ENCODE peak calls at places on chromosome 12, in four cellular contexts. One of them, this sample, is unnamed.
A peak's percentile ranks its signal among the peaks of the same experiment; 100 is the strongest.

GRCh38 chr12:116172224-116172849 is 105.2 kb downstream of the MED13L start:
- DNase-seq in K562: no peak
- DNase-seq in H1: no peak
- DNase-seq in GM12878: no peak
- DNase-seq in this sample: no peak

GRCh38 chr12:52396656-52397055 is 9.5 kb downstream of the KRT82 start:
- DNase-seq in K562: no peak
- DNase-seq in H1: no peak
- DNase-seq in GM12878: no peak
- DNase-seq in this sample: no peak

GRCh38 chr12:107329569-107330324 is 236.4 kb upstream of the CRY1 start:
- DNase-seq in K562: no peak
- DNase-seq in H1: no peak
- DNase-seq in GM12878: no peak
- DNase-seq in this sample: no peak

GRCh38 chr12:65500121-65500846 is 221.8 kb downstream of the MSRB3 start:
- DNase-seq in K562: no peak
- DNase-seq in H1: no peak
- DNase-seq in GM12878: no peak
- DNase-seq in this sample: no peak

GRCh38 chr12:131452444-131452860 is 258.4 kb upstream of the SFSWAP start:
- DNase-seq in K562: peak; percentile 17
- DNase-seq in H1: peak; percentile 80
- DNase-seq in GM12878: no peak
- DNase-seq in this sample: peak; percentile 15

GRCh38 chr12:51923506-51924365 is 16.4 kb downstream of the ACVRL1 start:
- DNase-seq in K562: peak; percentile 80
- DNase-seq in H1: peak; percentile 93
- DNase-seq in GM12878: no peak
- DNase-seq in this sample: no peak

GRCh38 chr12:79566452-79566851 is 124.3 kb downstream of the PAWR start:
- DNase-seq in K562: no peak
- DNase-seq in H1: no peak
- DNase-seq in GM12878: no peak
- DNase-seq in this sample: peak; percentile 78

GRCh38 chr12:761276-761675 is 8.9 kb downstream of the WNK1 start:
- DNase-seq in K562: no peak
- DNase-seq in H1: no peak
- DNase-seq in GM12878: no peak
- DNase-seq in this sample: no peak

GRCh38 chr12:109655578-109655977 is 58.0 kb upstream of the FAM222A start:
- DNase-seq in K562: no peak
- DNase-seq in H1: no peak
- DNase-seq in GM12878: no peak
- DNase-seq in this sample: no peak

GRCh38 chr12:12807970-12808702 is 5.0 kb upstream of the DDX47 start:
- DNase-seq in K562: no peak
- DNase-seq in H1: no peak
- DNase-seq in GM12878: peak; percentile 80
- DNase-seq in this sample: no peak

GRCh38 chr12:123757555-123757954 is 4.5 kb upstream of the DNAH10 start:
- DNase-seq in K562: no peak
- DNase-seq in H1: no peak
- DNase-seq in GM12878: no peak
- DNase-seq in this sample: no peak

GRCh38 chr12:10771132-10771733 is 31.2 kb downstream of the TAS2R7 start:
- DNase-seq in K562: peak; percentile 6
- DNase-seq in H1: no peak
- DNase-seq in GM12878: no peak
- DNase-seq in this sample: peak; percentile 24

GRCh38 chr12:28374556-28374955 is 184.3 kb downstream of the CCDC91 start:
- DNase-seq in K562: no peak
- DNase-seq in H1: no peak
- DNase-seq in GM12878: no peak
- DNase-seq in this sample: no peak

GRCh38 chr12:49646871-49647270 is 23.5 kb downstream of the PRPF40B start:
- DNase-seq in K562: no peak
- DNase-seq in H1: no peak
- DNase-seq in GM12878: no peak
- DNase-seq in this sample: no peak

GRCh38 chr12:15808250-15808971 is 19.2 kb upstream of the EPS8 start:
- DNase-seq in K562: no peak
- DNase-seq in H1: no peak
- DNase-seq in GM12878: no peak
- DNase-seq in this sample: no peak

GRCh38 chr12:12722351-12723146 is 5.4 kb downstream of the CDKN1B start:
- DNase-seq in K562: no peak
- DNase-seq in H1: no peak
- DNase-seq in GM12878: no peak
- DNase-seq in this sample: no peak

GRCh38 chr12:81992461-81992860 is 233.3 kb upstream of the PPFIA2 start:
- DNase-seq in K562: no peak
- DNase-seq in H1: no peak
- DNase-seq in GM12878: no peak
- DNase-seq in this sample: no peak

GRCh38 chr12:89895591-89895990 is 187.0 kb upstream of the ATP2B1 start:
- DNase-seq in K562: no peak
- DNase-seq in H1: no peak
- DNase-seq in GM12878: no peak
- DNase-seq in this sample: no peak

GRCh38 chr12:79886917-79887519 is 47.9 kb downstream of the PPP1R12A start:
- DNase-seq in K562: peak; percentile 13
- DNase-seq in H1: no peak
- DNase-seq in GM12878: peak; percentile 23
- DNase-seq in this sample: peak; percentile 54

GRCh38 chr12:124827588-124828184 is 36.0 kb downstream of the SCARB1 start:
- DNase-seq in K562: no peak
- DNase-seq in H1: no peak
- DNase-seq in GM12878: peak; percentile 45
- DNase-seq in this sample: no peak

GRCh38 chr12:53453953-53454640 is 2.2 kb downstream of the PCBP2 start:
- DNase-seq in K562: no peak
- DNase-seq in H1: no peak
- DNase-seq in GM12878: no peak
- DNase-seq in this sample: no peak

GRCh38 chr12:31737763-31738162 is 8.9 kb upstream of the AMN1 start:
- DNase-seq in K562: no peak
- DNase-seq in H1: no peak
- DNase-seq in GM12878: no peak
- DNase-seq in this sample: no peak

GRCh38 chr12:116186482-116187157 is 90.9 kb downstream of the MED13L start:
- DNase-seq in K562: no peak
- DNase-seq in H1: no peak
- DNase-seq in GM12878: no peak
- DNase-seq in this sample: peak; percentile 36

GRCh38 chr12:106045251-106045674 is 93.5 kb downstream of the NUAK1 start:
- DNase-seq in K562: no peak
- DNase-seq in H1: no peak
- DNase-seq in GM12878: no peak
- DNase-seq in this sample: no peak

GRCh38 chr12:106046947-106047346 is 91.8 kb downstream of the NUAK1 start:
- DNase-seq in K562: no peak
- DNase-seq in H1: no peak
- DNase-seq in GM12878: no peak
- DNase-seq in this sample: no peak

GRCh38 chr12:106046301-106046846 is 92.4 kb downstream of the NUAK1 start:
- DNase-seq in K562: no peak
- DNase-seq in H1: no peak
- DNase-seq in GM12878: no peak
- DNase-seq in this sample: no peak

GRCh38 chr12:106042091-106042490 is 96.7 kb downstream of the NUAK1 start:
- DNase-seq in K562: no peak
- DNase-seq in H1: no peak
- DNase-seq in GM12878: no peak
- DNase-seq in this sample: no peak

GRCh38 chr12:106044773-106045172 is 94.0 kb downstream of the NUAK1 start:
- DNase-seq in K562: no peak
- DNase-seq in H1: no peak
- DNase-seq in GM12878: no peak
- DNase-seq in this sample: no peak
- TF ChIP-seq POLR2AphosphoS5 in K562: no peak
- TF ChIP-seq POLR2AphosphoS5 in H1: no peak
- TF ChIP-seq POLR2AphosphoS5 in GM12878: no peak
- TF ChIP-seq POLR2AphosphoS5 in this sample: no peak

GRCh38 chr12:97452230-97452629 is 10.4 kb upstream of the RMST start:
- DNase-seq in K562: no peak
- DNase-seq in H1: no peak
- DNase-seq in GM12878: peak; percentile 44
- DNase-seq in this sample: no peak

GRCh38 chr12:97446895-97447294 is 15.7 kb upstream of the RMST start:
- DNase-seq in K562: no peak
- DNase-seq in H1: no peak
- DNase-seq in GM12878: no peak
- DNase-seq in this sample: no peak

GRCh38 chr12:97456792-97457191 is 5.8 kb upstream of the RMST start:
- DNase-seq in K562: no peak
- DNase-seq in H1: no peak
- DNase-seq in GM12878: no peak
- DNase-seq in this sample: no peak

DNA sequence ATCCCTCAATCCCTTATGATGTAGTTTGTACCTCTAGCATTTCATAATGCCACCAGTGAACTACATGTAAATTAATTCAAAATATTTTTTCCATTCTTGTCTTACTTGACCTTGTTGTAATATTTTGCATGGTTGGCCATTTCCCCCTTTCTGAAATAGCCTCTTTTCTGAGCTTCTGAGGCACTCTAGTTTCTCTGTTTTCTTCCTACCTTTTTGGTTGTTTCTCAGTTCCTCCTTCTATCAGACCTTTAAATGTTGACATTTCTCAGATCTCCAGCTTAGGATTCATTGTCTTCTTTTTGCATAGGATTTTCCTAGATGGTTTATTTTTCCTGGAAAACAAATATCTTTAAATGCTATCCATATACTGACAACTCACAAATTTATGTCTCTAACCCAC is 9.8 kb upstream of the RMST start:
- DNase-seq in K562: no peak
- DNase-seq in H1: no peak
- DNase-seq in GM12878: no peak
- DNase-seq in this sample: no peak
- TF ChIP-seq HDAC6 in K562: no peak
- TF ChIP-seq HDAC6 in H1: no peak
- TF ChIP-seq HDAC6 in GM12878: no peak
- TF ChIP-seq HDAC6 in this sample: no peak

DNA sequence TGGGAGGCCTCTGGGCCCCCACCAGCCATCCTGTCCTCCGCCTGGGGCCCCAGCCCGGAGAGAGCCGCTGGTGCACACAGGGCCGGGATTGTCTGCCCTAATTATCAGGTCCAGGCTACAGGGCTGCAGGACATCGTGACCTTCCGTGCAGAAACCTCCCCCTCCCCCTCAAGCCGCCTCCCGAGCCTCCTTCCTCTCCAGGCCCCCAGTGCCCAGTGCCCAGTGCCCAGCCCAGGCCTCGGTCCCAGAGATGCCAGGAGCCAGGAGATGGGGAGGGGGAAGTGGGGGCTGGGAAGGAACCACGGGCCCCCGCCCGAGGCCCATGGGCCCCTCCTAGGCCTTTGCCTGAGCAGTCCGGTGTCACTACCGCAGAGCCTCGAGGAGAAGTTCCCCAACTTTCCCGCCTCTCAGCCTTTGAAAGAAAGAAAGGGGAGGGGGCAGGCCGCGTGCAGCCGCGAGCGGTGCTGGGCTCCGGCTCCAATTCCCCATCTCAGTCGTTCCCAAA is 612 bp upstream of the GAPDH start:
- DNase-seq in K562: peak; percentile 51
- DNase-seq in H1: peak; percentile 90
- DNase-seq in GM12878: no peak
- DNase-seq in this sample: peak; percentile 86
- TF ChIP-seq POLR2AphosphoS5 in K562: no peak
- TF ChIP-seq POLR2AphosphoS5 in H1: no peak
- TF ChIP-seq POLR2AphosphoS5 in GM12878: no peak
- TF ChIP-seq POLR2AphosphoS5 in this sample: peak; percentile 41

DNA sequence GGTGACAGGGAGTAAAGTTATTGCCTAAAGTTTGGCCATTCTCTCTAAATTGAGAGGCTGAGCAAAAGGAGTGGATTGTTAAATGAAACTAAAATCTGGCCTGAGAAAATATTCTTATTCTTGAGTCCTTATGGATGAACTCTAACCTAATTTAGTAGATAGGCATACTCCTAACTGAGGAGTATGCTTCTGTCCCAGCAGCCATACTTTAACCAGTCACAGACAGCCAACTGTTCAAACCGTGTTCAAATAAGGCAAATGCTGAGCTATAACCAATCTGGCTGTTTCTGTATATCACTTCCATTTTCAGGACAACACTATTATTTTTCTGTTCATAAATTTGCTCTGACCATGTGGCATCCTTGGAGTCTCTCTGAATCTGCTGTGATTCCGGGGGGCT is 75.9 kb upstream of the RERGL start:
- DNase-seq in K562: no peak
- DNase-seq in H1: no peak
- DNase-seq in GM12878: no peak
- DNase-seq in this sample: no peak
- TF ChIP-seq HDAC6 in K562: no peak
- TF ChIP-seq HDAC6 in H1: no peak
- TF ChIP-seq HDAC6 in GM12878: no peak
- TF ChIP-seq HDAC6 in this sample: no peak

GRCh38 chr12:63846249-63846967 is 1.9 kb downstream of the SRGAP1 start:
- DNase-seq in K562: no peak
- DNase-seq in H1: no peak
- DNase-seq in GM12878: no peak
- DNase-seq in this sample: no peak

GRCh38 chr12:63848450-63848849 is 4.0 kb downstream of the SRGAP1 start:
- DNase-seq in K562: no peak
- DNase-seq in H1: no peak
- DNase-seq in GM12878: no peak
- DNase-seq in this sample: no peak

GRCh38 chr12:63853978-63854377 is 9.5 kb downstream of the SRGAP1 start:
- DNase-seq in K562: no peak
- DNase-seq in H1: no peak
- DNase-seq in GM12878: no peak
- DNase-seq in this sample: no peak

GRCh38 chr12:63845726-63846125 is 1.2 kb downstream of the SRGAP1 start:
- DNase-seq in K562: no peak
- DNase-seq in H1: no peak
- DNase-seq in GM12878: no peak
- DNase-seq in this sample: peak; percentile 88

DNA sequence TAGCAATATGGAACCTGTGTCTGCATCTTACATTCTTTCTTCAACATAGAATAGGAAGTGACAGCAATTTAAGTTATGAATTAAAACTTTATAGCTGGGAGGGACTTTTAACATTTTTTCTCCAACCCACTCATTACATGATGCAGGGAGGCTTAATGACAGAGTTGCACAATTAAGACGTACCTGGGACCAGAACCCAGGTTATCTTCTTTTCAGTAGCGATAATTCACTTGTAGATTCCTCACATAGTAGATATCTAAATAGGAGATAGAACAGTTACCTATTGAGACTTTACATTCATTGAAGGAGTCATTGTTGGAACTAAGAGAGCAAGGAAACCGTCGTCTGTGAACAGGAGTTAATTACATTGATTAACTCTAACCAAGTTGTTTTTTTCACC is 5.1 kb downstream of the SRGAP1 start:
- DNase-seq in K562: no peak
- DNase-seq in H1: no peak
- DNase-seq in GM12878: no peak
- DNase-seq in this sample: no peak
- TF ChIP-seq POLR2AphosphoS5 in K562: no peak
- TF ChIP-seq POLR2AphosphoS5 in H1: no peak
- TF ChIP-seq POLR2AphosphoS5 in GM12878: no peak
- TF ChIP-seq POLR2AphosphoS5 in this sample: no peak

This sample was measured in HepG2.